ENCODE peak calls at places on chromosomes 2 and 18, in six cellular contexts. U is IMR-90, K is neuronal stem cell, F is H1, B is mesendoderm, G is mesenchymal stem cell. D is an unnamed sample.

GRCh38 chr2:127715778-127716449 is 14.6 kb downstream of the SFT2D3 start:
- DNase-seq in B (no peak), G (no peak), F (no peak), K (no peak), U (no peak), D (no peak)

GRCh38 chr2:111676423-111676822 is 207.6 kb downstream of the ANAPC1 start:
- DNase-seq in B (no peak), F (no peak), U (peak; percentile 91), K (no peak), G (peak; percentile 83), D (no peak)

GRCh38 chr2:20621366-20622295 is 29.3 kb downstream of the HS1BP3 start:
- DNase-seq in B (no peak), U (no peak), F (no peak), G (no peak), K (no peak), D (no peak)

GRCh38 chr18:24991661-24992060 is 360.3 kb downstream of the ZNF521 start:
- DNase-seq in U (peak; percentile 38), B (no peak), G (no peak), F (no peak), K (no peak), D (no peak)

GRCh38 chr2:157182204-157182709 is 75.2 kb upstream of the GALNT5 start:
- DNase-seq in U (peak; percentile 72), F (no peak), K (no peak), G (no peak), B (no peak), D (no peak)

GRCh38 chr18:77068321-77068841 is 64.2 kb downstream of the MBP start:
- DNase-seq in G (peak; percentile 69), U (peak; percentile 75), B (no peak), F (no peak), K (no peak), D (no peak)

GRCh38 chr18:29154758-29155725 is 978.1 kb upstream of the CDH2 start:
- DNase-seq in F (no peak), K (no peak), G (peak; percentile 37), U (peak; percentile 91), B (no peak), D (peak; percentile 81)

GRCh38 chr2:168530980-168531379 is 74.9 kb downstream of the CERS6 start:
- DNase-seq in B (no peak), K (no peak), G (no peak), U (peak; percentile 50), F (no peak), D (no peak)

GRCh38 chr2:142755191-142755590 is 122.3 kb upstream of the KYNU start:
- DNase-seq in F (no peak), B (no peak), K (no peak), G (no peak), U (no peak), D (no peak)

GRCh38 chr2:45585267-45585861 is 25.7 kb downstream of the SRBD1 start:
- DNase-seq in U (peak; percentile 63), B (peak; percentile 33), K (no peak), F (no peak), G (peak; percentile 62), D (peak; percentile 14)

GRCh38 chr2:44136186-44136585 is 32.5 kb upstream of the PPM1B start:
- DNase-seq in K (no peak), F (no peak), U (peak; percentile 83), B (peak; percentile 95), G (peak; percentile 48), D (peak; percentile 85)

GRCh38 chr2:69709290-69709689 is 32.6 kb upstream of the ANXA4 start:
- DNase-seq in B (no peak), F (no peak), G (no peak), U (no peak), K (no peak), D (peak; percentile 17)

GRCh38 chr2:82062469-82062868 is 1757.9 kb upstream of the LRRTM1 start:
- DNase-seq in U (no peak), B (no peak), K (no peak), F (no peak), G (no peak), D (no peak)

GRCh38 chr2:119252186-119253113 is 28.8 kb downstream of the STEAP3 start:
- DNase-seq in K (no peak), F (no peak), U (peak; percentile 97), G (peak; percentile 97), B (peak; percentile 20), D (peak; percentile 62)

GRCh38 chr18:58276640-58277456 is 232.8 kb downstream of the NEDD4L start:
- DNase-seq in G (no peak), K (no peak), U (no peak), B (no peak), F (no peak), D (no peak)

DNA sequence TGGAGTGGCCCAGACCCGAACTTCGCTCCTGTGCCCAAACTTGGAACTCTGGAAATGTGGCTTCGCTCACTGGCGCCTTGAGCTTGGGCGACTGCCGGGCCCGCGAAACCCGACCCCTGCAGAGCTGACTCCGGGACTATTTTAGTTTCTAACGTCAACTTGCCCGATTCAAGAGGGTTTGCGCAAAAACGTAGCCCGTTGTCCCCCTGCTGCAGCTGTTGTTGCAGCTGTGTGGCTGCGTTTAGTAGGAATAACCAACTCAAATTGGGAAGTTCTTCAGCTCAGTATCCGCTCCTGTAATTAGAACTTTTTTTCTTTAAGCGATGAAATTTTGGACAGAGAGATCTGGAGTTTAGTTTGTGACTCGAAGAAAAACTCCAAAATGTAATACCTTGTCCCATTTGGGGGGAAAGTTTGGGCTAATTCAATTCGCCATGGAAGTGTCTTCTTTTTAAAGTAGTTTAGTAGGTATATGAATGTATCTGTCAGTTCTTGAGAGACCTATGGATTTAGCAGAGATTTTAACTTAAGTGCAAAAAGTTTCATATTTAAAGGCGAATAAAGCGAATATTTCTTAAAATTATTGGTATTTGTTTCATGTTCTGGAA is 565 bp downstream of the MYL12A start:
- DNase-seq in U (peak; percentile 59), B (no peak), F (no peak), G (peak; percentile 65), K (peak; percentile 39), D (peak; percentile 12)
- H2BK120ac ChIP-seq in U (peak overlapping the region; percentile 99), B (peak overlapping the region; percentile 75), F (no peak overlapping the region), G (peak overlapping the region; percentile 99), K (peak overlapping the region; percentile 81), D (peak overlapping the region; percentile 99)

GRCh38 chr2:19262150-19262549 is 96.3 kb downstream of the OSR1 start:
- DNase-seq in G (no peak), F (no peak), U (no peak), B (no peak), K (no peak), D (no peak)
- H3K4me3 ChIP-seq in G (no peak overlapping the region), F (no peak overlapping the region), U (no peak overlapping the region), B (no peak overlapping the region), K (no peak overlapping the region), D (no peak overlapping the region)

GRCh38 chr18:12478269-12479057 is 70.7 kb downstream of the PRELID3A start:
- DNase-seq in K (no peak), B (peak; percentile 60), G (peak; percentile 6), U (no peak), F (no peak), D (no peak)
- H2BK5ac ChIP-seq in K (peak overlapping the region; percentile 48), B (no peak overlapping the region), G (no peak overlapping the region), U (peak overlapping the region; percentile 32), F (peak overlapping the region; percentile 94), D (no peak overlapping the region)

DNA sequence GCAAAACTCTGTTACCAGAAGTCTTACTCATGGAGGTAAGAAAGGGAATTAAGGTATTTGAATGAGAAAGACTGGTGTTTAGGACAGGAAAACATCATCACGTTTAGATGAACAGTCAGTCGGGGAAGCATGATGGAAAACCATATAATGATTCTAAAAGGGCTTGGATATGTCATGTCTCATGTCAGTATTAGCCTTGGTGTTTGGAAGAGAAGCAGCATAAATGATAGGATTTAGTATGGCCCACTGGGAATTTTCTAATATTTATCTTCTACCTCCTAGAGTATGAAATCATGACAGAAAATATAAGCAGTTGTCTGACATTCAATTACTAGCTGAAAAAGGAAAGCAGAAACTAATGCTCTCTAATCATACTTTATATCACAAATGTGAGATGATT is 1643.6 kb upstream of the CELF4 start:
- DNase-seq in K (no peak), F (no peak), G (no peak), B (no peak), U (no peak), D (no peak)
- H2BK120ac ChIP-seq in K (no peak overlapping the region), F (no peak overlapping the region), G (no peak overlapping the region), B (no peak overlapping the region), U (no peak overlapping the region), D (no peak overlapping the region)